ENCODE peak calls at places on chromosomes 5 and 9, in five cellular contexts. Z is Peyer's patch, N is RWPE1, D is transverse colon, C is tibial artery. Y is an unnamed sample.
A peak's percentile ranks its signal among the peaks of the same experiment; 100 is the strongest.

GRCh38 chr9:121735065-121735791 is 83.8 kb downstream of the DAB2IP start:
- DNase-seq in C (no peak), D (peak; percentile 58), Z (peak; percentile 32), N (peak; percentile 64), Y (no peak)

GRCh38 chr5:116923344-116923743 is 348.7 kb upstream of the SEMA6A start:
- DNase-seq in D (no peak), N (no peak), Z (no peak), C (no peak), Y (no peak)

GRCh38 chr5:82956600-82956999 is 120.6 kb downstream of the TMEM167A start:
- DNase-seq in D (no peak), N (no peak), Z (no peak), C (no peak), Y (no peak)

GRCh38 chr5:53381-54174 is 38.4 kb upstream of the PLEKHG4B start:
- DNase-seq in Z (no peak), N (peak; percentile 44), C (no peak), D (peak; percentile 23), Y (no peak)

GRCh38 chr5:175501759-175502158 is 23.4 kb downstream of the SFXN1 start:
- DNase-seq in Z (no peak), C (no peak), D (no peak), N (no peak), Y (no peak)

GRCh38 chr5:11724947-11725346 is 179.3 kb downstream of the CTNND2 start:
- DNase-seq in D (no peak), Z (no peak), N (no peak), C (no peak), Y (no peak)

GRCh38 chr5:126339215-126339805 is 83.9 kb upstream of the GRAMD2B start:
- DNase-seq in C (no peak), N (peak; percentile 63), D (peak; percentile 38), Z (peak; percentile 48), Y (peak; percentile 62)

GRCh38 chr5:150206076-150206779 is 16.4 kb downstream of the SLC6A7 start:
- DNase-seq in D (no peak), Z (no peak), C (no peak), N (no peak), Y (no peak)

GRCh38 chr9:84823426-84824271 is 154.1 kb downstream of the NTRK2 start:
- DNase-seq in D (peak; percentile 38), Z (no peak), C (peak; percentile 68), N (peak; percentile 13), Y (no peak)

GRCh38 chr9:18114559-18114958 is 359.4 kb upstream of the ADAMTSL1 start:
- DNase-seq in C (no peak), N (no peak), D (no peak), Z (no peak), Y (no peak)

GRCh38 chr5:43730832-43731342 is 127.9 kb downstream of the NNT start:
- DNase-seq in C (no peak), N (no peak), D (no peak), Z (no peak), Y (no peak)

GRCh38 chr5:133868946-133869674 is 99.3 kb downstream of the C5orf15 start:
- DNase-seq in C (peak; percentile 85), N (peak; percentile 79), Z (peak; percentile 67), D (peak; percentile 69), Y (peak; percentile 12)

GRCh38 chr5:133867851-133868545 is 100.4 kb downstream of the C5orf15 start:
- DNase-seq in C (no peak), Z (no peak), N (no peak), D (no peak), Y (no peak)

GRCh38 chr5:133867341-133867740 is 101.1 kb downstream of the C5orf15 start:
- DNase-seq in C (no peak), D (no peak), N (no peak), Z (no peak), Y (no peak)

GRCh38 chr5:133870661-133871060 is 97.8 kb downstream of the C5orf15 start:
- DNase-seq in D (no peak), N (no peak), Z (no peak), C (no peak), Y (no peak)

GRCh38 chr5:133869675-133869978 is 98.8 kb downstream of the C5orf15 start:
- DNase-seq in Z (no peak), C (peak; percentile 85), N (no peak), D (no peak), Y (no peak)
- H3K27ac ChIP-seq in Z (no peak overlapping the region), C (peak overlapping the region; percentile 41), N (no peak overlapping the region), D (no peak overlapping the region), Y (no peak overlapping the region)

GRCh38 chr5:132825824-132826391 is 4.5 kb downstream of the SHROOM1 start:
- DNase-seq in C (no peak), Z (no peak), D (no peak), N (no peak), Y (no peak)
- H3K27ac ChIP-seq in C (no peak overlapping the region), Z (no peak overlapping the region), D (no peak overlapping the region), N (no peak overlapping the region), Y (no peak overlapping the region)

GRCh38 chr5:172313877-172314276 is 30.3 kb upstream of the UBTD2 start:
- DNase-seq in C (no peak), D (no peak), N (no peak), Z (no peak), Y (no peak)
- H3K27ac ChIP-seq in C (no peak overlapping the region), D (no peak overlapping the region), N (no peak overlapping the region), Z (no peak overlapping the region), Y (no peak overlapping the region)

GRCh38 chr9:112112519-112112918 is 62.6 kb downstream of the SUSD1 start:
- DNase-seq in Z (no peak), C (no peak), D (no peak), N (peak; percentile 90), Y (no peak)

GRCh38 chr9:112115109-112115508 is 60.0 kb downstream of the SUSD1 start:
- DNase-seq in D (no peak), Z (no peak), C (no peak), N (no peak), Y (no peak)

GRCh38 chr9:112110773-112111106 is 64.4 kb downstream of the SUSD1 start:
- DNase-seq in D (no peak), N (no peak), C (no peak), Z (no peak), Y (no peak)

GRCh38 chr9:112111461-112111860 is 63.6 kb downstream of the SUSD1 start:
- DNase-seq in D (no peak), C (no peak), Z (no peak), N (no peak), Y (no peak)

DNA sequence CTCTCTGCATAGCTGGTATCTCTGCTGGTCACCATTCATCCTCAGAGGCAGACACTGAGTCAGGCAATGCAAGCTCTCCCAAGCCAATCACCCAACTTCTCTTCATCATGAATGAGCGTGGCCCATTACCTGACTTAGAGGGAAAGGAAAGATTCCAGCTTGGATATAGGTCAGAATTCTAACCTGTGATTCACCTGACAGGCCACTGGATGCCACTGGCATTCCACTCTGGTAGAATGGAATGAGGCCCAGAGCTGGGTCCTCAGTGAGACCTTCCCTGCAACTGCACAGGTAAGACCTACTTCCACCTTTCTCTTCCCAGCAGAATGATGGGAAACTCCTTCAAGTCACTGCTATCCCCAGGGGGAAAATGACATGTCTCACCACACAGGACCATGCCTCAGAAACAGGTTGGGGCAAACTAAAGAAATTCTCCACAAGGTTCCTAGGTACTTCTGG is 62.1 kb downstream of the SUSD1 start:
- DNase-seq in Z (no peak), D (peak; percentile 49), N (peak; percentile 86), C (no peak), Y (peak; percentile 9)
- H3K27ac ChIP-seq in Z (no peak overlapping the region), D (no peak overlapping the region), N (no peak overlapping the region), C (no peak overlapping the region), Y (no peak overlapping the region)

GRCh38 chr5:136070486-136071285 is 41.9 kb downstream of the TGFBI start:
- DNase-seq in C (no peak), D (no peak), N (peak; percentile 45), Z (no peak), Y (no peak)
- H3K27ac ChIP-seq in C (no peak overlapping the region), D (no peak overlapping the region), N (no peak overlapping the region), Z (no peak overlapping the region), Y (no peak overlapping the region)

GRCh38 chr9:124392855-124393460 is 22.3 kb downstream of the PSMB7 start:
- DNase-seq in Z (no peak), D (no peak), C (no peak), N (peak; percentile 98), Y (no peak)
- H3K27ac ChIP-seq in Z (no peak overlapping the region), D (no peak overlapping the region), C (no peak overlapping the region), N (peak overlapping the region; percentile 54), Y (no peak overlapping the region)

DNA sequence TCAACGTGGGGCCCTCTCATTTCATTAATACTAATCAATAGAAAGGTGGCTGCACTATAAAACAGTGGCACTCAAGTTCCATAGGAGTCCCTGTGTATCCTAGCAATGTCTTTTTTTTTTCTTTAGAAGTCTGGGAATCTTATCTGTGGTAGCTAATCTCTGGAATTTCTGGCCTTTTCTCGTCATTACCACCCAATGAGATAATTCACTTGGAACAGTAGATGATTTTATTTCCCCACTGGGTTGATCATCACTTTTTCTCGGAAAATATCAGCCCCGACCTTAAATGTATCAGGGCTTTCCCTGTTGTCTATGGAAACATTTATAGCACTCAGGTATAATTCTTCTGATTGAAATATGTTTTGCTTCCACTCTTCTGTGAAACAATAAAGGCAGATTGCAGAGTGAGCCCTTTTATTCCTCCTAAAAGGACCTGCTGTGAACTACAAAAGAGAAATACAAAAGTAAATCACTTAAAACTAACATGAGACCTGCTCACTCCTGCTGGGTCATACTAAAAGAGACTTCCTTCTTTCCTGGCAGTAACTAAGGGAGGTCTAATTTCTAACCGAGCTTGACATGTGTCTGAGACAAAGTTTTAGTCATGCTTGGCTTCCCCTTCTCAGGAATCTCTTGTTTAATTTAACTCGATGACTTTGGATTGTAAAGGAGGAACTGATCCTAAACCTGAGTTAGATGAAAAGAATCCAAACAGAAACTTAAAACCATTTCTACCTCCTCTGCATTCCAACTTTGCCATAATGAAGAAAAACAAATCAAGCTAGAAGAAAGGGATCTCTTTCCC is 86.5 kb upstream of the CDH6 start:
- DNase-seq in C (no peak), N (no peak), D (no peak), Z (no peak), Y (no peak)
- H3K27ac ChIP-seq in C (peak overlapping the region; percentile 2), N (no peak overlapping the region), D (no peak overlapping the region), Z (no peak overlapping the region), Y (no peak overlapping the region)

DNA sequence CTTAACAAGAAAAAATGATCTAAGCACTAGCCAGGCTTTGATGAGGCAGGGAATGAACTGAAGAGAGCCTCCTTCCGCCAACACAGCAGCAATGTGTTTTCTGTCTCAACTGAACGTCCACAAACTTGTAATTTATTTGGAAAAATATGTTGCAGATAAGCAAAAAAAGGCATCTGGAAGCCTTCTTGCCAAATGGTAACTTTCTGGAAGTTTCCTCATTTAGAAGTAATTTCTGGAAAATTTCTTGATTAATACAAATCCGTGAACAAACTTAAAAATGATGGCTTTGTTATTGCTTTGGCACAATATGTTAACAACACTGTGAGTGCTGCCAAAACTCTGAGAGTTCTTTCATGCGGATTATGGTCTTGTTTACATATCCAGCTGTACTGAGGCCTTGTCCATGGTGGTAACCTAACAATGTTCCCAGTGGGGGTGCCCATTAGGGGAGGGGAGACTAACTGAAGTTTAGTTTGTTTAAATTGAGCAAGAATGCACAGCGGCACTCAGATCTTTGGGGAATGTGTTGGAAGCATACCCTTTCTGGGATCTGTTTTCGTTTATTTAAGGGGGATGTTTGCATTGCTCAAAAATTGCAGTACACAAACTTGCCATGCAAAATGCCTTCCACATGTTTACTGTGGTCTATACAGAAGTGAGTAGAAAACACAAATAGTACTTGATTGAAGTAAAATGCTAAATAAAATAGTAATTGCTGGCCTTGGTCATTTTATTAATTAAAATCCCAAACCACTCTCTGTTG is 334.7 kb downstream of the NR2F1-AS1 start:
- DNase-seq in Z (no peak), D (no peak), C (no peak), N (no peak), Y (no peak)
- H3K27ac ChIP-seq in Z (no peak overlapping the region), D (peak overlapping the region; percentile 44), C (no peak overlapping the region), N (no peak overlapping the region), Y (no peak overlapping the region)